ENCODE peak calls at places on chromosomes 3 and 15, in five cellular contexts. One of them, this sample, is unnamed.

GRCh38 chr3:140467916-140468315 is 209.9 kb upstream of the TRIM42 start:
- DNase-seq in K562: no peak
- DNase-seq in HepG2: no peak
- DNase-seq in SK-N-SH: no peak
- DNase-seq in GM12878: no peak
- DNase-seq in this sample: no peak

GRCh38 chr15:81160312-81161214 is 26.5 kb downstream of the CFAP161 start:
- DNase-seq in SK-N-SH: peak
- DNase-seq in GM12878: no peak
- DNase-seq in HepG2: no peak
- DNase-seq in K562: no peak
- DNase-seq in this sample: no peak

GRCh38 chr3:188489639-188490405 is 335.9 kb downstream of the LPP start:
- DNase-seq in HepG2: no peak
- DNase-seq in SK-N-SH: no peak
- DNase-seq in K562: no peak
- DNase-seq in GM12878: no peak
- DNase-seq in this sample: no peak

GRCh38 chr3:101248786-101249185 is 71.6 kb downstream of the IMPG2 start:
- DNase-seq in HepG2: no peak
- DNase-seq in SK-N-SH: no peak
- DNase-seq in K562: no peak
- DNase-seq in GM12878: no peak
- DNase-seq in this sample: no peak

GRCh38 chr15:29695486-29696167 is 126.6 kb downstream of the TJP1 start:
- DNase-seq in K562: peak
- DNase-seq in GM12878: no peak
- DNase-seq in HepG2: peak
- DNase-seq in SK-N-SH: no peak
- DNase-seq in this sample: no peak

GRCh38 chr3:70150599-70150998 is 151.1 kb downstream of the SAMMSON start:
- DNase-seq in K562: no peak
- DNase-seq in GM12878: no peak
- DNase-seq in HepG2: no peak
- DNase-seq in SK-N-SH: no peak
- DNase-seq in this sample: no peak

GRCh38 chr15:98878172-98878571 is 129.4 kb downstream of the PGPEP1L start:
- DNase-seq in GM12878: no peak
- DNase-seq in K562: no peak
- DNase-seq in HepG2: no peak
- DNase-seq in SK-N-SH: no peak
- DNase-seq in this sample: no peak

GRCh38 chr3:184659797-184660301 is 52.0 kb downstream of the MAGEF1 start:
- DNase-seq in SK-N-SH: peak
- DNase-seq in HepG2: peak
- DNase-seq in K562: peak
- DNase-seq in GM12878: no peak
- DNase-seq in this sample: no peak

GRCh38 chr3:73292241-73292640 is 230.8 kb downstream of the EBLN2 start:
- DNase-seq in HepG2: no peak
- DNase-seq in K562: no peak
- DNase-seq in SK-N-SH: no peak
- DNase-seq in GM12878: no peak
- DNase-seq in this sample: no peak

GRCh38 chr3:79361748-79362378 is 405.9 kb downstream of the ROBO1 start:
- DNase-seq in SK-N-SH: peak
- DNase-seq in K562: no peak
- DNase-seq in HepG2: peak
- DNase-seq in GM12878: no peak
- DNase-seq in this sample: peak

DNA sequence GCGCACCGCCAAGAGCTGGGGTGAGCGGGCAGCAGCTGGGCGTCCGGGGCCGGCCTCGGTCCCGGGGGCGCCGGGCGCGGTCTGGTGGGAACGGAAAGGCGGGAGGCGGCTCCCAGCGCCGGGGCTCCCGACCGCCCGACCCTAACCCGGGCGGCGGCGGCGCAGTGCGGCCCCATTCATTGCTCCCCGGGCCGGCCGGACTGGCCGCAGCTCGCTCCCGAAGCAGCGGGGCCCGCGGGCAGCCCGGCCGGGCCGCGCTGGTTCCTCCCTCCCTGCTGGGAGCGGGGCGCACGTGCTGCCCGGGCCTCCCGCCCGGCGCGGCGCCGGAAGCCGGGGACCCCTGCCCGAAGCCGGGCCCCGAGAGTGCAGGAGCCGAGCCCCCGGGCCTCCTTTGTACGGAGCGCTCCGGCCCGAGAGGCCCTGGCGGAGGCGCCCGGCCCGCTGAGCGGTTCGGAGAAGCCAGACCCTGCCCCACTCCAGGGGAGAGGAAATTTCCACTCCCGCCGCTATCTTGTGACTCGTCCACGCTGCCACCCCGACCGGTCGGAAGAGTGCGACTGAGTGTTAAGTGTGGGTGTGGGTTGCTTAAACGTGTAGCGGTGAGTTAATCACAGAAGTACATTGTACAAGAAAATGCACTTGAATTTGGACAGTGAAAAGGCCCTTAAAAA is 583 bp downstream of the ATP1B3 start:
- DNase-seq in SK-N-SH: peak
- DNase-seq in K562: peak
- DNase-seq in HepG2: peak
- DNase-seq in GM12878: no peak
- DNase-seq in this sample: no peak
- H3K4me3 ChIP-seq in SK-N-SH: peak
- H3K4me3 ChIP-seq in K562: peak
- H3K4me3 ChIP-seq in HepG2: peak
- H3K4me3 ChIP-seq in GM12878: peak
- H3K4me3 ChIP-seq in this sample: peak

GRCh38 chr15:93943607-93944006 is 287.8 kb upstream of the MCTP2 start:
- DNase-seq in K562: no peak
- DNase-seq in SK-N-SH: peak
- DNase-seq in GM12878: no peak
- DNase-seq in HepG2: no peak
- DNase-seq in this sample: no peak
- TF ChIP-seq REST in K562: no peak
- TF ChIP-seq REST in SK-N-SH: no peak
- TF ChIP-seq REST in GM12878: no peak
- TF ChIP-seq REST in HepG2: no peak
- TF ChIP-seq REST in this sample: no peak

GRCh38 chr15:61226313-61227250 is 2.5 kb downstream of the RORA start:
- DNase-seq in K562: no peak
- DNase-seq in GM12878: no peak
- DNase-seq in SK-N-SH: no peak
- DNase-seq in HepG2: no peak
- DNase-seq in this sample: no peak
- TF ChIP-seq GABPA in K562: no peak
- TF ChIP-seq GABPA in GM12878: no peak
- TF ChIP-seq GABPA in SK-N-SH: no peak
- TF ChIP-seq GABPA in HepG2: no peak
- TF ChIP-seq GABPA in this sample: no peak

GRCh38 chr3:65004795-65005295 is 317.0 kb upstream of the ADAMTS9 start:
- DNase-seq in GM12878: no peak
- DNase-seq in HepG2: no peak
- DNase-seq in K562: no peak
- DNase-seq in SK-N-SH: no peak
- DNase-seq in this sample: no peak
- H3K4me3 ChIP-seq in GM12878: no peak
- H3K4me3 ChIP-seq in HepG2: no peak
- H3K4me3 ChIP-seq in K562: no peak
- H3K4me3 ChIP-seq in SK-N-SH: no peak
- H3K4me3 ChIP-seq in this sample: no peak

DNA sequence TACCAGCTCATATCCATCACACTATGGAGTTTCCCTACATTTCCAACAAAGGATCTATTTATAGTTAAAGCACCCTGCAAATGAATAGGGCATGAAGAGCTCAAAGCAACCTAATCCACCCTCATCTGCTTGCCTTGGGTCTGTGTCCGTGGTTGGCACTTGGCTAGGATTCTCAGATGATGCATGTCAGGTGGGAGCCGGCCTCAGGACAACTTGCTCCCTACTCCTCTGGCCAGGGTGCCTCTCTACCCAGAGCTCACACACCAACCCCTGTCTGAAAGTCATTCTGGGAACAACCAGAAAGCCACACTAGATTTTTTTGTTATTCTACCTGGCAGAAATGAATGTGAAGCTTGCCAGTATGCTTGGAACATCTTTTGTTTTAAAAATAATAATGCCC is 13.2 kb downstream of the ARHGEF3 start:
- DNase-seq in HepG2: no peak
- DNase-seq in K562: no peak
- DNase-seq in SK-N-SH: no peak
- DNase-seq in GM12878: no peak
- DNase-seq in this sample: no peak
- TF ChIP-seq REST in HepG2: no peak
- TF ChIP-seq REST in K562: no peak
- TF ChIP-seq REST in SK-N-SH: no peak
- TF ChIP-seq REST in GM12878: no peak
- TF ChIP-seq REST in this sample: no peak

GRCh38 chr15:35019401-35020327 is 31.6 kb upstream of the ZNF770 start:
- DNase-seq in GM12878: no peak
- DNase-seq in HepG2: no peak
- DNase-seq in K562: no peak
- DNase-seq in SK-N-SH: no peak
- DNase-seq in this sample: no peak
- TF ChIP-seq GABPA in GM12878: no peak
- TF ChIP-seq GABPA in HepG2: no peak
- TF ChIP-seq GABPA in K562: no peak
- TF ChIP-seq GABPA in SK-N-SH: no peak
- TF ChIP-seq GABPA in this sample: no peak

GRCh38 chr15:90884719-90885431 is 571 bp downstream of the FES start:
- DNase-seq in K562: no peak
- DNase-seq in GM12878: no peak
- DNase-seq in HepG2: no peak
- DNase-seq in SK-N-SH: no peak
- DNase-seq in this sample: no peak

GRCh38 chr15:90887037-90887481 is 2.8 kb downstream of the FES start:
- DNase-seq in GM12878: no peak
- DNase-seq in HepG2: no peak
- DNase-seq in K562: no peak
- DNase-seq in SK-N-SH: no peak
- DNase-seq in this sample: no peak

GRCh38 chr15:90883971-90884718 is at the start of gene FES:
- DNase-seq in GM12878: no peak
- DNase-seq in K562: no peak
- DNase-seq in SK-N-SH: no peak
- DNase-seq in HepG2: no peak
- DNase-seq in this sample: peak

GRCh38 chr15:90886291-90886614 is 1.9 kb downstream of the FES start:
- DNase-seq in GM12878: no peak
- DNase-seq in HepG2: no peak
- DNase-seq in SK-N-SH: no peak
- DNase-seq in K562: no peak
- DNase-seq in this sample: no peak

DNA sequence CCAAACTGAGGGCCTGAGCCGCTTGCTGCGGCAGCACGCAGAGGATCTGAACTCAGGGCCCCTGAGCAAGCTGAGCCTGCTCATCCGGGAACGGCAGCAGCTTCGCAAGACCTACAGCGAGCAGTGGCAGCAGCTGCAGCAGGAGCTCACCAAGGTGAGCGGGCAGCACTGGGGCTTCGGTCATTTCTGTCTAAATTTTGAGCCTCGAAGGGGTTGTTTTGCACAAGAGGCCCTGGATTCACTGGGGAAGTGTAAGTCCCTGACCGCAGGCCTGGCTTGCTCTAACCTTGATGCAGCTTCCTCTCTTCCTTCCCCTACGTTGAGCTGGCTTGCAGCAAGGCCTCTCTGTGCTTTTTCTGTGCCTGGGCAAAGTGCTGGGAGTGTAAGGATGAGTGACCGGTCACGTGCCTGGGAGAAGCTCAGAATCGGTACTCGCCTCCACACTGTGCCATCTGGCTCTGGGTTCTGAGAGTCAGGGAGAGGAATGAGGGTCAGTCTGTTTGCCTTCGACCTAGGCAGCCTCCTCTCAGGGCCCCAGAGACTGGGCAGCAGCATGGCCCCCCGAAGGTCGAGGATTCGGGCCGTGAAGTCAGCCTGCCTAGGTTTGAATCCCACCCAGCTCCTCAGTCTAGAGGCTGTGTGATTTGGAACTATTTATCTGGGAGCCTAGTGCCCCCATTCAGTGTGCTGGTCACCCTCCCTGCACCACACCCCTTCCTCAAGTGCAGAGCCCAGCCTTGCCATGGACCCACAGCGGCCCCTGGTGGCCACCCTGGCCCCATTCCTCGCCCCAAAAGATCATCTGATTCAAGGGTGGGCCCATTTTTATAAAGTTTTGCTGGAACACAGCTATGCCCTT is 1.4 kb downstream of the FES start:
- DNase-seq in SK-N-SH: peak
- DNase-seq in GM12878: no peak
- DNase-seq in HepG2: no peak
- DNase-seq in K562: peak
- DNase-seq in this sample: peak
- H3K4me3 ChIP-seq in SK-N-SH: peak
- H3K4me3 ChIP-seq in GM12878: peak
- H3K4me3 ChIP-seq in HepG2: peak
- H3K4me3 ChIP-seq in K562: no peak
- H3K4me3 ChIP-seq in this sample: peak